ENCODE peak calls at places on chromosomes 5 and 9, in nine cellular contexts. One of them, this sample, is unnamed.

GRCh38 chr5:125408582-125409069 is 662.2 kb upstream of the ZNF608 start:
- DNase-seq in tibial artery: no peak
- DNase-seq in fibroblast of mammary gland: peak; percentile 96
- DNase-seq in upper lobe of right lung: no peak
- DNase-seq in cardiac fibroblast: peak; percentile 69
- DNase-seq in dorsolateral prefrontal cortex: no peak
- DNase-seq in BE2C: peak; percentile 59
- DNase-seq in fibroblast of pulmonary artery: peak; percentile 77
- DNase-seq in astrocyte of the spinal cord: peak; percentile 91
- DNase-seq in this sample: no peak

GRCh38 chr5:471750-472058 is 28.7 kb downstream of the EXOC3 start:
- DNase-seq in tibial artery: no peak
- DNase-seq in fibroblast of mammary gland: no peak
- DNase-seq in upper lobe of right lung: no peak
- DNase-seq in cardiac fibroblast: no peak
- DNase-seq in dorsolateral prefrontal cortex: no peak
- DNase-seq in BE2C: no peak
- DNase-seq in fibroblast of pulmonary artery: no peak
- DNase-seq in astrocyte of the spinal cord: no peak
- DNase-seq in this sample: no peak

GRCh38 chr5:118224546-118224945 is 763.8 kb downstream of the DTWD2 start:
- DNase-seq in tibial artery: no peak
- DNase-seq in fibroblast of mammary gland: peak; percentile 62
- DNase-seq in upper lobe of right lung: no peak
- DNase-seq in cardiac fibroblast: no peak
- DNase-seq in dorsolateral prefrontal cortex: no peak
- DNase-seq in BE2C: no peak
- DNase-seq in fibroblast of pulmonary artery: peak; percentile 35
- DNase-seq in astrocyte of the spinal cord: peak; percentile 93
- DNase-seq in this sample: no peak

GRCh38 chr9:2087500-2088313 is 72.6 kb downstream of the SMARCA2 start:
- DNase-seq in tibial artery: no peak
- DNase-seq in fibroblast of mammary gland: peak; percentile 71
- DNase-seq in upper lobe of right lung: no peak
- DNase-seq in cardiac fibroblast: peak; percentile 59
- DNase-seq in dorsolateral prefrontal cortex: no peak
- DNase-seq in BE2C: no peak
- DNase-seq in fibroblast of pulmonary artery: peak; percentile 60
- DNase-seq in astrocyte of the spinal cord: peak; percentile 59
- DNase-seq in this sample: no peak

GRCh38 chr5:2686725-2687124 is 64.8 kb downstream of the IRX2 start:
- DNase-seq in tibial artery: no peak
- DNase-seq in fibroblast of mammary gland: no peak
- DNase-seq in upper lobe of right lung: no peak
- DNase-seq in cardiac fibroblast: no peak
- DNase-seq in dorsolateral prefrontal cortex: peak; percentile 17
- DNase-seq in BE2C: no peak
- DNase-seq in fibroblast of pulmonary artery: no peak
- DNase-seq in astrocyte of the spinal cord: no peak
- DNase-seq in this sample: no peak

GRCh38 chr9:89978185-89978584 is 373.4 kb downstream of the GADD45G start:
- DNase-seq in tibial artery: no peak
- DNase-seq in fibroblast of mammary gland: no peak
- DNase-seq in upper lobe of right lung: no peak
- DNase-seq in cardiac fibroblast: peak; percentile 16
- DNase-seq in dorsolateral prefrontal cortex: no peak
- DNase-seq in BE2C: no peak
- DNase-seq in fibroblast of pulmonary artery: no peak
- DNase-seq in astrocyte of the spinal cord: peak; percentile 22
- DNase-seq in this sample: no peak

GRCh38 chr5:92927291-92927778 is 653.7 kb downstream of the NR2F1-AS1 start:
- DNase-seq in tibial artery: no peak
- DNase-seq in fibroblast of mammary gland: no peak
- DNase-seq in upper lobe of right lung: no peak
- DNase-seq in cardiac fibroblast: no peak
- DNase-seq in dorsolateral prefrontal cortex: peak; percentile 10
- DNase-seq in BE2C: peak; percentile 7
- DNase-seq in fibroblast of pulmonary artery: no peak
- DNase-seq in astrocyte of the spinal cord: peak; percentile 36
- DNase-seq in this sample: no peak

GRCh38 chr5:56282241-56282640 is 49.1 kb upstream of the ANKRD55 start:
- DNase-seq in tibial artery: no peak
- DNase-seq in fibroblast of mammary gland: no peak
- DNase-seq in upper lobe of right lung: no peak
- DNase-seq in cardiac fibroblast: no peak
- DNase-seq in dorsolateral prefrontal cortex: no peak
- DNase-seq in BE2C: no peak
- DNase-seq in fibroblast of pulmonary artery: no peak
- DNase-seq in astrocyte of the spinal cord: no peak
- DNase-seq in this sample: no peak

GRCh38 chr5:178113841-178114324 is 551 bp downstream of the N4BP3 start:
- DNase-seq in tibial artery: no peak
- DNase-seq in fibroblast of mammary gland: no peak
- DNase-seq in upper lobe of right lung: no peak
- DNase-seq in cardiac fibroblast: no peak
- DNase-seq in dorsolateral prefrontal cortex: no peak
- DNase-seq in BE2C: no peak
- DNase-seq in fibroblast of pulmonary artery: no peak
- DNase-seq in astrocyte of the spinal cord: no peak
- DNase-seq in this sample: no peak

GRCh38 chr5:115349001-115349817 is 52.8 kb upstream of the CCDC112 start:
- DNase-seq in tibial artery: peak; percentile 37
- DNase-seq in fibroblast of mammary gland: peak; percentile 96
- DNase-seq in upper lobe of right lung: no peak
- DNase-seq in cardiac fibroblast: peak; percentile 86
- DNase-seq in dorsolateral prefrontal cortex: no peak
- DNase-seq in BE2C: no peak
- DNase-seq in fibroblast of pulmonary artery: peak; percentile 86
- DNase-seq in astrocyte of the spinal cord: peak; percentile 89
- DNase-seq in this sample: no peak

GRCh38 chr9:130426883-130427282 is 17.9 kb upstream of the ASS1 start:
- DNase-seq in tibial artery: peak; percentile 50
- DNase-seq in fibroblast of mammary gland: peak; percentile 82
- DNase-seq in upper lobe of right lung: no peak
- DNase-seq in cardiac fibroblast: peak; percentile 78
- DNase-seq in dorsolateral prefrontal cortex: no peak
- DNase-seq in BE2C: peak; percentile 54
- DNase-seq in fibroblast of pulmonary artery: peak; percentile 43
- DNase-seq in astrocyte of the spinal cord: peak; percentile 89
- DNase-seq in this sample: peak; percentile 75

GRCh38 chr5:132546108-132546507 is 2.8 kb upstream of the IL5 start:
- DNase-seq in tibial artery: no peak
- DNase-seq in fibroblast of mammary gland: no peak
- DNase-seq in upper lobe of right lung: no peak
- DNase-seq in cardiac fibroblast: no peak
- DNase-seq in dorsolateral prefrontal cortex: no peak
- DNase-seq in BE2C: no peak
- DNase-seq in fibroblast of pulmonary artery: no peak
- DNase-seq in astrocyte of the spinal cord: no peak
- DNase-seq in this sample: no peak

GRCh38 chr5:74166064-74166463 is 474.5 kb downstream of the ENC1 start:
- DNase-seq in tibial artery: no peak
- DNase-seq in fibroblast of mammary gland: peak; percentile 16
- DNase-seq in upper lobe of right lung: no peak
- DNase-seq in cardiac fibroblast: peak; percentile 39
- DNase-seq in dorsolateral prefrontal cortex: no peak
- DNase-seq in BE2C: no peak
- DNase-seq in fibroblast of pulmonary artery: peak; percentile 85
- DNase-seq in astrocyte of the spinal cord: peak; percentile 44
- DNase-seq in this sample: no peak

GRCh38 chr9:6986416-6986815 is 228.6 kb downstream of the KDM4C start:
- DNase-seq in tibial artery: no peak
- DNase-seq in fibroblast of mammary gland: no peak
- DNase-seq in upper lobe of right lung: no peak
- DNase-seq in cardiac fibroblast: no peak
- DNase-seq in dorsolateral prefrontal cortex: no peak
- DNase-seq in BE2C: no peak
- DNase-seq in fibroblast of pulmonary artery: no peak
- DNase-seq in astrocyte of the spinal cord: no peak
- DNase-seq in this sample: no peak

GRCh38 chr5:157271740-157272271 is 5.9 kb downstream of the CYFIP2 start:
- DNase-seq in tibial artery: no peak
- DNase-seq in fibroblast of mammary gland: no peak
- DNase-seq in upper lobe of right lung: no peak
- DNase-seq in cardiac fibroblast: no peak
- DNase-seq in dorsolateral prefrontal cortex: no peak
- DNase-seq in BE2C: no peak
- DNase-seq in fibroblast of pulmonary artery: no peak
- DNase-seq in astrocyte of the spinal cord: no peak
- DNase-seq in this sample: no peak

GRCh38 chr9:122168356-122168755 is 8.6 kb downstream of the MORN5 start:
- DNase-seq in tibial artery: no peak
- DNase-seq in fibroblast of mammary gland: peak; percentile 6
- DNase-seq in upper lobe of right lung: no peak
- DNase-seq in cardiac fibroblast: no peak
- DNase-seq in dorsolateral prefrontal cortex: no peak
- DNase-seq in BE2C: no peak
- DNase-seq in fibroblast of pulmonary artery: no peak
- DNase-seq in astrocyte of the spinal cord: no peak
- DNase-seq in this sample: no peak

GRCh38 chr5:37842048-37842447 is 2.2 kb upstream of the GDNF start:
- DNase-seq in tibial artery: no peak
- DNase-seq in fibroblast of mammary gland: no peak
- DNase-seq in upper lobe of right lung: no peak
- DNase-seq in cardiac fibroblast: no peak
- DNase-seq in dorsolateral prefrontal cortex: no peak
- DNase-seq in BE2C: no peak
- DNase-seq in fibroblast of pulmonary artery: no peak
- DNase-seq in astrocyte of the spinal cord: no peak
- DNase-seq in this sample: no peak

GRCh38 chr5:37839441-37840035 is 303 bp downstream of the GDNF start:
- DNase-seq in tibial artery: no peak
- DNase-seq in fibroblast of mammary gland: peak; percentile 61
- DNase-seq in upper lobe of right lung: peak; percentile 63
- DNase-seq in cardiac fibroblast: peak; percentile 68
- DNase-seq in dorsolateral prefrontal cortex: peak; percentile 67
- DNase-seq in BE2C: peak; percentile 78
- DNase-seq in fibroblast of pulmonary artery: peak; percentile 62
- DNase-seq in astrocyte of the spinal cord: no peak
- DNase-seq in this sample: peak; percentile 72

GRCh38 chr5:37838933-37839341 is 904 bp downstream of the GDNF start:
- DNase-seq in tibial artery: no peak
- DNase-seq in fibroblast of mammary gland: no peak
- DNase-seq in upper lobe of right lung: no peak
- DNase-seq in cardiac fibroblast: no peak
- DNase-seq in dorsolateral prefrontal cortex: no peak
- DNase-seq in BE2C: no peak
- DNase-seq in fibroblast of pulmonary artery: no peak
- DNase-seq in astrocyte of the spinal cord: peak; percentile 19
- DNase-seq in this sample: no peak

GRCh38 chr5:37841223-37841622 is 1.4 kb upstream of the GDNF start:
- DNase-seq in tibial artery: no peak
- DNase-seq in fibroblast of mammary gland: no peak
- DNase-seq in upper lobe of right lung: no peak
- DNase-seq in cardiac fibroblast: no peak
- DNase-seq in dorsolateral prefrontal cortex: no peak
- DNase-seq in BE2C: no peak
- DNase-seq in fibroblast of pulmonary artery: peak; percentile 50
- DNase-seq in astrocyte of the spinal cord: no peak
- DNase-seq in this sample: no peak

GRCh38 chr5:37840036-37840909 is at the start of gene GDNF:
- DNase-seq in tibial artery: no peak
- DNase-seq in fibroblast of mammary gland: peak; percentile 53
- DNase-seq in upper lobe of right lung: peak; percentile 61
- DNase-seq in cardiac fibroblast: peak; percentile 52
- DNase-seq in dorsolateral prefrontal cortex: peak; percentile 33
- DNase-seq in BE2C: peak; percentile 75
- DNase-seq in fibroblast of pulmonary artery: peak; percentile 40
- DNase-seq in astrocyte of the spinal cord: peak; percentile 62
- DNase-seq in this sample: peak; percentile 68
- TF ChIP-seq CTCF in tibial artery: no peak
- TF ChIP-seq CTCF in fibroblast of mammary gland: no peak
- TF ChIP-seq CTCF in upper lobe of right lung: no peak
- TF ChIP-seq CTCF in cardiac fibroblast: no peak
- TF ChIP-seq CTCF in dorsolateral prefrontal cortex: peak; percentile 6
- TF ChIP-seq CTCF in BE2C: peak; percentile 32
- TF ChIP-seq CTCF in fibroblast of pulmonary artery: no peak
- TF ChIP-seq CTCF in astrocyte of the spinal cord: peak; percentile 15
- TF ChIP-seq CTCF in this sample: no peak

GRCh38 chr5:67878911-67879310 is 336.6 kb upstream of the PIK3R1 start:
- DNase-seq in tibial artery: no peak
- DNase-seq in fibroblast of mammary gland: no peak
- DNase-seq in upper lobe of right lung: no peak
- DNase-seq in cardiac fibroblast: peak; percentile 34
- DNase-seq in dorsolateral prefrontal cortex: no peak
- DNase-seq in BE2C: no peak
- DNase-seq in fibroblast of pulmonary artery: peak; percentile 8
- DNase-seq in astrocyte of the spinal cord: peak; percentile 16
- DNase-seq in this sample: no peak
- TF ChIP-seq CTCF in tibial artery: no peak
- TF ChIP-seq CTCF in fibroblast of mammary gland: no peak
- TF ChIP-seq CTCF in upper lobe of right lung: no peak
- TF ChIP-seq CTCF in cardiac fibroblast: no peak
- TF ChIP-seq CTCF in dorsolateral prefrontal cortex: no peak
- TF ChIP-seq CTCF in BE2C: no peak
- TF ChIP-seq CTCF in fibroblast of pulmonary artery: no peak
- TF ChIP-seq CTCF in astrocyte of the spinal cord: no peak
- TF ChIP-seq CTCF in this sample: no peak

DNA sequence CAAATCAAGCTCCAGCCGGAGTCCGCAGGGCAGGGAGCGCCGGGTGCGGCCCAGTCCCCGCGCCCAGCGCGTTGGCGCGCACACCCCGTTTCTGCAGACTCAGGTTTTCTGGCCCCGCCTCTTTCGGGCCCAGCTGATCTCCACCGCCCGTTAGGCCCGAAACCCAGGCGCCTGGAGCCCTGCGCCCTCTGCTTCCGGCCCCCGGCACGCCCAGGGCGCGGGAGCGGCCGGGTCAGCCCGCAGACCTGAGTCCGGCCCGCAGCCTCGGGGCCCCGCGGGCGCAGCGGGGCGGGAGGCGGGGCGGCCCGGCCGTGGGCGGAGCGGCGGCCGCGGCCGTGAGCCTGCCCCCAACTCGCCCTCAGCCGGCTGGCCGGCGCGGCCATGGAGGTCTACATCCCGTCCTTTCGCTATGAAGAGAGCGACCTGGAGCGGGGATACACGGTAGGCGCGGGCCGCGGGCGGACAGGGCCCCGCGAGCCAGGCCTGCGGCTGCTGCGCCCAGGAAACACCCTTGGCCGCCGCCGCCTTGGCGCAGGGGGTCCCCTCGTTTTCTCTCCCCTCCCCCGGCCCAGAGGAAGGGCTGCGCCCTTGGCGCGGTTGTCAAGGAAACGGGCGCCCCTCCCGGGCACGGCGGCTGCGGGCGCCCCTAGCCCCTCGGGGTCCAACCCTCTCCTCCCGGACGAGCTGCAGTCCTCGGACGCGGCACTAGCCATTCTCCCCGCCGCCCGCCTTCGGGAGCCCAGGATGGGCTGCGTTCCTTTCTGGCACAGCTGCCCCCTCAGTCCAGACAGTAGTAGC is at the start of gene SNX24:
- DNase-seq in tibial artery: peak; percentile 78
- DNase-seq in fibroblast of mammary gland: peak; percentile 61
- DNase-seq in upper lobe of right lung: peak; percentile 94
- DNase-seq in cardiac fibroblast: peak; percentile 74
- DNase-seq in dorsolateral prefrontal cortex: peak; percentile 68
- DNase-seq in BE2C: peak; percentile 78
- DNase-seq in fibroblast of pulmonary artery: peak; percentile 64
- DNase-seq in astrocyte of the spinal cord: peak; percentile 70
- DNase-seq in this sample: peak; percentile 77
- TF ChIP-seq CTCF in tibial artery: no peak
- TF ChIP-seq CTCF in fibroblast of mammary gland: no peak
- TF ChIP-seq CTCF in upper lobe of right lung: no peak
- TF ChIP-seq CTCF in cardiac fibroblast: no peak
- TF ChIP-seq CTCF in dorsolateral prefrontal cortex: no peak
- TF ChIP-seq CTCF in BE2C: no peak
- TF ChIP-seq CTCF in fibroblast of pulmonary artery: no peak
- TF ChIP-seq CTCF in astrocyte of the spinal cord: no peak
- TF ChIP-seq CTCF in this sample: no peak

GRCh38 chr5:170809551-170809950 is 26.0 kb downstream of the GABRP start:
- DNase-seq in tibial artery: no peak
- DNase-seq in fibroblast of mammary gland: peak; percentile 60
- DNase-seq in upper lobe of right lung: no peak
- DNase-seq in cardiac fibroblast: peak; percentile 73
- DNase-seq in dorsolateral prefrontal cortex: no peak
- DNase-seq in BE2C: peak; percentile 32
- DNase-seq in fibroblast of pulmonary artery: peak; percentile 72
- DNase-seq in astrocyte of the spinal cord: peak; percentile 52
- DNase-seq in this sample: no peak
- TF ChIP-seq CTCF in tibial artery: peak; percentile 10
- TF ChIP-seq CTCF in fibroblast of mammary gland: peak; percentile 45
- TF ChIP-seq CTCF in upper lobe of right lung: peak; percentile 29
- TF ChIP-seq CTCF in cardiac fibroblast: peak; percentile 65
- TF ChIP-seq CTCF in dorsolateral prefrontal cortex: peak; percentile 42
- TF ChIP-seq CTCF in BE2C: peak; percentile 57
- TF ChIP-seq CTCF in fibroblast of pulmonary artery: peak; percentile 56
- TF ChIP-seq CTCF in astrocyte of the spinal cord: peak; percentile 54
- TF ChIP-seq CTCF in this sample: no peak